ENCODE peak calls at places on chromosome 15, in eight cellular contexts. H is SHP77 treated with DMSO at 0.1 percent for 48 hours, S is HT-29, Z is K562, I is cardiac fibroblast, D is kidney tubule cell, X is dorsolateral prefrontal cortex, E is T-helper 2 cell. V is an unnamed sample.

GRCh38 chr15:93347917-93348316 is 258.9 kb upstream of the RGMA start:
- DNase-seq in H (no peak), S (no peak), Z (no peak), I (no peak), D (no peak), X (no peak), E (no peak), V (no peak)

GRCh38 chr15:82183121-82184031 is 79.2 kb downstream of the EFL1 start:
- DNase-seq in H (no peak), S (no peak), Z (no peak), I (peak; percentile 85), D (peak; percentile 41), X (no peak), E (no peak), V (no peak)

GRCh38 chr15:57223887-57224286 is 152.4 kb upstream of the CGNL1 start:
- DNase-seq in H (no peak), S (no peak), Z (no peak), I (no peak), D (no peak), X (no peak), E (no peak), V (no peak)

GRCh38 chr15:54722342-54722986 is 474.3 kb downstream of the RSL24D1 start:
- DNase-seq in H (no peak), S (no peak), Z (no peak), I (no peak), D (no peak), X (no peak), E (no peak), V (no peak)

GRCh38 chr15:38972831-38973230 is 408.2 kb upstream of the RASGRP1 start:
- DNase-seq in H (no peak), S (no peak), Z (no peak), I (no peak), D (peak; percentile 68), X (no peak), E (no peak), V (no peak)

GRCh38 chr15:84840741-84841429 is 23.7 kb downstream of the ALPK3 start:
- DNase-seq in H (peak; percentile 63), S (peak; percentile 97), Z (no peak), I (peak; percentile 86), D (peak; percentile 82), X (no peak), E (no peak), V (no peak)

GRCh38 chr15:31831596-31831995 is 198.7 kb upstream of the CHRNA7 start:
- DNase-seq in H (no peak), S (no peak), Z (no peak), I (no peak), D (no peak), X (no peak), E (no peak), V (no peak)

GRCh38 chr15:84834969-84835368 is 17.8 kb downstream of the ALPK3 start:
- DNase-seq in H (no peak), S (no peak), Z (no peak), I (no peak), D (no peak), X (no peak), E (no peak), V (no peak)

GRCh38 chr15:42137461-42138261 is 18.8 kb downstream of the PLA2G4F start:
- DNase-seq in H (peak; percentile 31), S (peak; percentile 80), Z (no peak), I (peak; percentile 68), D (peak; percentile 57), X (peak; percentile 13), E (no peak), V (peak; percentile 68)

GRCh38 chr15:82309802-82310201 is 39.5 kb downstream of the GOLGA6L10 start:
- DNase-seq in H (no peak), S (no peak), Z (no peak), I (no peak), D (no peak), X (no peak), E (no peak), V (no peak)

GRCh38 chr15:58440181-58440910 is 8.6 kb downstream of the LIPC start:
- DNase-seq in H (no peak), S (peak; percentile 91), Z (no peak), I (peak; percentile 41), D (peak; percentile 94), X (no peak), E (no peak), V (no peak)

GRCh38 chr15:79540551-79540950 is 108.4 kb downstream of the MINAR1 start:
- DNase-seq in H (no peak), S (peak; percentile 65), Z (peak; percentile 22), I (no peak), D (peak; percentile 7), X (no peak), E (no peak), V (no peak)

GRCh38 chr15:42072141-42072685 is 22.1 kb downstream of the PLA2G4D start:
- DNase-seq in H (no peak), S (no peak), Z (no peak), I (no peak), D (no peak), X (no peak), E (no peak), V (no peak)

GRCh38 chr15:60137711-60138396 is 133.7 kb downstream of the FOXB1 start:
- DNase-seq in H (no peak), S (no peak), Z (no peak), I (no peak), D (peak; percentile 83), X (no peak), E (no peak), V (no peak)

GRCh38 chr15:96337991-96338771 is 7.7 kb downstream of the NR2F2 start:
- DNase-seq in H (no peak), S (peak; percentile 57), Z (no peak), I (no peak), D (no peak), X (no peak), E (no peak), V (no peak)

GRCh38 chr15:67114846-67115521 is 49.6 kb downstream of the SMAD3 start:
- DNase-seq in H (no peak), S (no peak), Z (no peak), I (no peak), D (no peak), X (no peak), E (no peak), V (no peak)

GRCh38 chr15:62940755-62941361 is 101.7 kb upstream of the TPM1 start:
- DNase-seq in H (no peak), S (no peak), Z (no peak), I (peak; percentile 93), D (peak; percentile 96), X (peak; percentile 61), E (no peak), V (no peak)

GRCh38 chr15:65401607-65402240 is 21.0 kb downstream of the IGDCC4 start:
- DNase-seq in H (no peak), S (no peak), Z (no peak), I (no peak), D (no peak), X (no peak), E (no peak), V (no peak)

GRCh38 chr15:98785796-98786581 is 137.7 kb downstream of the IGF1R start:
- DNase-seq in H (no peak), S (no peak), Z (no peak), I (no peak), D (peak; percentile 73), X (no peak), E (no peak), V (peak; percentile 89)

GRCh38 chr15:55226127-55226526 is 29.4 kb upstream of the RSL24D1 start:
- DNase-seq in H (no peak), S (no peak), Z (no peak), I (no peak), D (no peak), X (no peak), E (no peak), V (no peak)

GRCh38 chr15:77027111-77027696 is 32.3 kb downstream of the PSTPIP1 start:
- DNase-seq in H (no peak), S (no peak), Z (no peak), I (no peak), D (no peak), X (peak; percentile 24), E (no peak), V (no peak)

GRCh38 chr15:40439461-40440299 is 1.1 kb upstream of the BAHD1 start:
- DNase-seq in H (no peak), S (peak; percentile 68), Z (peak; percentile 75), I (peak; percentile 39), D (peak; percentile 49), X (no peak), E (no peak), V (peak; percentile 36)

GRCh38 chr15:77568960-77569646 is 63.6 kb downstream of the LINGO1 start:
- DNase-seq in H (peak; percentile 17), S (no peak), Z (peak; percentile 34), I (peak; percentile 50), D (no peak), X (no peak), E (no peak), V (no peak)

GRCh38 chr15:96343529-96344072 is 13.1 kb downstream of the NR2F2 start:
- DNase-seq in H (no peak), S (no peak), Z (no peak), I (no peak), D (peak; percentile 10), X (no peak), E (no peak), V (no peak)

GRCh38 chr15:91625506-91625905 is 228.0 kb upstream of the SLCO3A1 start:
- DNase-seq in H (no peak), S (no peak), Z (no peak), I (no peak), D (peak; percentile 89), X (no peak), E (no peak), V (no peak)

GRCh38 chr15:82928711-82929110 is 23.8 kb downstream of the HOMER2 start:
- DNase-seq in H (no peak), S (no peak), Z (no peak), I (no peak), D (no peak), X (no peak), E (no peak), V (no peak)

GRCh38 chr15:49492151-49492550 is 69.1 kb downstream of the FGF7 start:
- DNase-seq in H (no peak), S (no peak), Z (no peak), I (no peak), D (no peak), X (no peak), E (no peak), V (no peak)

GRCh38 chr15:39171944-39172368 is 408.9 kb upstream of the THBS1 start:
- DNase-seq in H (peak; percentile 91), S (peak; percentile 98), Z (peak; percentile 17), I (peak; percentile 98), D (peak; percentile 99), X (peak; percentile 36), E (no peak), V (peak; percentile 63)

GRCh38 chr15:52093539-52094502 is 18.8 kb downstream of the BCL2L10 start:
- DNase-seq in H (no peak), S (peak; percentile 82), Z (no peak), I (peak; percentile 94), D (peak; percentile 77), X (no peak), E (no peak), V (no peak)

GRCh38 chr15:44713006-44713966 is 2.0 kb downstream of the B2M start:
- DNase-seq in H (peak; percentile 15), S (peak; percentile 70), Z (peak; percentile 41), I (peak; percentile 49), D (peak; percentile 44), X (no peak), E (no peak), V (no peak)

GRCh38 chr15:40958146-40958545 is 4.9 kb downstream of the CHAC1 start:
- DNase-seq in H (no peak), S (no peak), Z (no peak), I (no peak), D (no peak), X (no peak), E (no peak), V (no peak)

GRCh38 chr15:37221671-37222207 is 121.4 kb upstream of the MEIS2 start:
- DNase-seq in H (no peak), S (no peak), Z (no peak), I (no peak), D (no peak), X (no peak), E (no peak), V (no peak)